ENCODE peak calls at places on chromosomes 1 and 21, in nine cellular contexts. C, Z, X, D, E, O, P, Q and V are unnamed samples.

GRCh38 chr1:180270767-180271639 is 40.9 kb downstream of the LHX4 start:
- DNase-seq in C (no peak), Z (peak), X (no peak), D (no peak), E (no peak), O (no peak), P (peak), Q (no peak), V (no peak)

GRCh38 chr1:47827032-47827585 is 170.1 kb downstream of the TRABD2B start:
- DNase-seq in C (no peak), Z (peak), X (no peak), D (no peak), E (no peak), O (no peak), P (no peak), Q (no peak), V (no peak)

GRCh38 chr1:151158311-151158710 is 1.9 kb downstream of the TNFAIP8L2 start:
- DNase-seq in C (no peak), Z (no peak), X (no peak), D (no peak), E (no peak), O (no peak), P (no peak), Q (no peak), V (no peak)

GRCh38 chr1:53293123-53293522 is 34.7 kb downstream of the LRP8 start:
- DNase-seq in C (no peak), Z (no peak), X (no peak), D (no peak), E (no peak), O (no peak), P (peak), Q (no peak), V (no peak)

GRCh38 chr1:234148816-234149215 is 224.4 kb upstream of the COA6 start:
- DNase-seq in C (no peak), Z (no peak), X (no peak), D (no peak), E (no peak), O (no peak), P (no peak), Q (no peak), V (no peak)

GRCh38 chr21:33569986-33570385 is 18.5 kb downstream of the DONSON start:
- DNase-seq in C (no peak), Z (no peak), X (no peak), D (no peak), E (no peak), O (no peak), P (no peak), Q (no peak), V (no peak)

GRCh38 chr1:24659993-24660665 is 17.0 kb downstream of the SRRM1 start:
- DNase-seq in C (no peak), Z (no peak), X (no peak), D (no peak), E (no peak), O (no peak), P (peak), Q (no peak), V (no peak)

GRCh38 chr1:220889848-220890287 is 10.6 kb downstream of the HLX start:
- DNase-seq in C (no peak), Z (no peak), X (no peak), D (no peak), E (no peak), O (no peak), P (no peak), Q (no peak), V (no peak)

GRCh38 chr1:156599811-156600210 is 1.5 kb downstream of the GPATCH4 start:
- DNase-seq in C (no peak), Z (no peak), X (no peak), D (no peak), E (no peak), O (no peak), P (no peak), Q (no peak), V (no peak)

GRCh38 chr1:27523666-27524020 is 33.7 kb upstream of the WASF2 start:
- DNase-seq in C (no peak), Z (no peak), X (no peak), D (no peak), E (no peak), O (no peak), P (no peak), Q (no peak), V (no peak)

GRCh38 chr1:27522148-27522859 is 32.3 kb upstream of the WASF2 start:
- DNase-seq in C (no peak), Z (no peak), X (peak), D (no peak), E (no peak), O (peak), P (no peak), Q (no peak), V (no peak)

GRCh38 chr1:27521336-27522147 is 31.6 kb upstream of the WASF2 start:
- DNase-seq in C (peak), Z (peak), X (no peak), D (no peak), E (no peak), O (no peak), P (no peak), Q (no peak), V (no peak)

GRCh38 chr1:27520651-27521050 is 30.7 kb upstream of the WASF2 start:
- DNase-seq in C (peak), Z (no peak), X (no peak), D (no peak), E (no peak), O (no peak), P (no peak), Q (no peak), V (no peak)

DNA sequence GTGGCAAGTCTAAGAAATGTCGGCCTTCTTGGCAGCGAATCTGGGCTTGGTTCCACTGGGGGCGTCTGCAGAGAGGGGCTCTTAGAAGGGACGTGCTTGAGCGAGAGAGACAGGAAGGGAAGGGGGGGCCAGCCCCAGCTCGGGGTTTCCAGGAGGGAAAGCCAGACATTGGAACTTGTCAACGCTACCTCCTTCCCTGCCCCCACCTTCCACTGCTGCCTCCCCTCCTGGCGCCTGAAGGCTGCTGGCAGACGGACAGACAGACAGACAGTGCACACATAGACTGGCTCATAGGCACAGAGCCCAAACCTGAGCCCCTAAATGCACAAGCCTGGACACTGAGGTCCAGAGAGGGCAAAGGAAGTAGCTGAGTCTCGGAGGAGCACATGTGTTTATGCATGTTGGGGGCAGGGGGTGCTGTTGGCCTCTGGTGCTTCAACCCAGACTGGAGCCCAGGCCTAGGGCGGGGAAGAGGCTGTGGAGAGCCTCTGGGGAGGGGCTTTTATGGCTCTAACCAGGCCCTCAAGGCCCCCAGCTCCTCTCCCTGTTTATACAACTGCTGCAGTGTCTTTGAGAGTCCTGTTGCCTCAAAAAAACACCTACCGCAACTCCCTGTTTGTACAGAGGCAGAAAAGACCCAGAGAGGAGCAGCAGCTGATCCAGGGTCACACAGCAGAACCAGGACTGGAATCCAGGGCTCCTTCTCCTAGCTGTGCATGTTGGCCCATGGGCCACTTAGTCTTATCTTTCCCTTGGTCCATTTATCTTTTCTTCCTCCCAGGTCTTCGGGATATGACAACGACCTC is 33.1 kb upstream of the WASF2 start:
- DNase-seq in C (peak), Z (no peak), X (no peak), D (no peak), E (no peak), O (peak), P (peak), Q (no peak), V (no peak)
- TF ChIP-seq CTCF in C (peak), Z (no peak), X (no peak), D (no peak), E (no peak), O (peak), P (peak), Q (no peak), V (no peak)

GRCh38 chr1:201763439-201764140 is 65.4 kb upstream of the IPO9 start:
- DNase-seq in C (no peak), Z (no peak), X (no peak), D (no peak), E (no peak), O (no peak), P (peak), Q (no peak), V (no peak)
- TF ChIP-seq CTCF in C (no peak), Z (no peak), X (no peak), D (no peak), E (no peak), O (no peak), P (peak), Q (no peak), V (no peak)

DNA sequence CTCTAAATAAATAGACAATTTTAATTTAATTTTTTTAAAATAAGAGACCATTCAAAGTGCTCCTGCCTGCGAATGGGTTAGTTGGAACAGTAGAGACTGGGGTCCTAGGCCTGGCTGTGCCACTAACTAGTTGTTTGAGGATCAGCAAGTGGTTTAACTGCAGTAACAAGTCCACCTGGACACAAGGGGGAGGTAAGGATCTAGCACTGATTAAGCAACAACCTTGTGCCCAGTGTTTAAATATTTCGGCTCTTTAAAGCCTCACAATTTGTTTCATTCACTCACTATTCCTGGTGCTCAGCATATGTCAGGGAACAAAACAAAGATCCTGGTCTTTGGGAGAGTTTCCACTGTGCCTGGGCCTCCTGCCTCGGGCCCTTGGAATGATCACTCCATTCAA is 1.6 kb upstream of the AGT start:
- DNase-seq in C (no peak), Z (no peak), X (no peak), D (no peak), E (no peak), O (no peak), P (no peak), Q (no peak), V (no peak)
- TF ChIP-seq CTCF in C (no peak), Z (no peak), X (no peak), D (no peak), E (no peak), O (peak), P (no peak), Q (no peak), V (no peak)

GRCh38 chr1:37486680-37487618 is 12.6 kb downstream of the ZC3H12A start:
- DNase-seq in C (peak), Z (peak), X (peak), D (peak), E (peak), O (peak), P (peak), Q (peak), V (peak)

GRCh38 chr1:37485902-37486679 is 11.7 kb downstream of the ZC3H12A start:
- DNase-seq in C (no peak), Z (no peak), X (peak), D (no peak), E (no peak), O (no peak), P (peak), Q (peak), V (no peak)

GRCh38 chr1:37483785-37484184 is 9.4 kb downstream of the ZC3H12A start:
- DNase-seq in C (no peak), Z (no peak), X (no peak), D (no peak), E (no peak), O (no peak), P (no peak), Q (no peak), V (no peak)

GRCh38 chr1:37484325-37485051 is 10.1 kb downstream of the ZC3H12A start:
- DNase-seq in C (no peak), Z (no peak), X (peak), D (peak), E (no peak), O (no peak), P (no peak), Q (peak), V (no peak)

DNA sequence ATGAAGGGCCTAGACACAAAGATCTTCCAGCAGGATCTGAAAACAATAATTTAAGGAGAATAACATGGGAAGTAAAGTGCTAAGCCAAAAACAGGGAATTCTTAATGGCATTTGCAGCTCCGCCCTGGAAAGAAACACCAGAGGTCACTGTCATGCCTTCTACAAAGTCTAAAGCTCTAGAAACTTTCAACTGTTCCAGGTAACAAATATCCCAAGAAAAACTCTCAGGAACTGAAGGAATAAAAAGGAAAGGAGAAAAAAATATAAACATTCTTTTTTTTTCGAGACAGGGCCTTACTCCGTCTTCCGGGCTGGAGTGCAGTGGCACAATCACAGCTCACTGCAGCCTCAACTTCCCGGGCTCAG is 13.2 kb downstream of the ZC3H12A start:
- DNase-seq in C (no peak), Z (no peak), X (no peak), D (no peak), E (no peak), O (no peak), P (no peak), Q (no peak), V (no peak)
- TF ChIP-seq CTCF in C (peak), Z (peak), X (peak), D (no peak), E (peak), O (no peak), P (no peak), Q (no peak), V (no peak)

GRCh38 chr1:94792473-94792875 is 27.7 kb upstream of the SLC44A3 start:
- DNase-seq in C (no peak), Z (no peak), X (no peak), D (no peak), E (no peak), O (no peak), P (no peak), Q (peak), V (peak)
- TF ChIP-seq CTCF in C (peak), Z (no peak), X (no peak), D (no peak), E (peak), O (no peak), P (peak), Q (peak), V (no peak)

GRCh38 chr21:23016617-23017016 is 2018.4 kb downstream of the NCAM2 start:
- DNase-seq in C (no peak), Z (no peak), X (no peak), D (no peak), E (no peak), O (peak), P (no peak), Q (no peak), V (no peak)
- TF ChIP-seq CTCF in C (no peak), Z (no peak), X (no peak), D (no peak), E (no peak), O (peak), P (no peak), Q (no peak), V (no peak)

GRCh38 chr1:13748610-13749505 is 48.9 kb downstream of the PRDM2 start:
- DNase-seq in C (peak), Z (peak), X (peak), D (peak), E (peak), O (peak), P (peak), Q (peak), V (peak)
- TF ChIP-seq CTCF in C (peak), Z (no peak), X (peak), D (no peak), E (peak), O (no peak), P (peak), Q (no peak), V (peak)

DNA sequence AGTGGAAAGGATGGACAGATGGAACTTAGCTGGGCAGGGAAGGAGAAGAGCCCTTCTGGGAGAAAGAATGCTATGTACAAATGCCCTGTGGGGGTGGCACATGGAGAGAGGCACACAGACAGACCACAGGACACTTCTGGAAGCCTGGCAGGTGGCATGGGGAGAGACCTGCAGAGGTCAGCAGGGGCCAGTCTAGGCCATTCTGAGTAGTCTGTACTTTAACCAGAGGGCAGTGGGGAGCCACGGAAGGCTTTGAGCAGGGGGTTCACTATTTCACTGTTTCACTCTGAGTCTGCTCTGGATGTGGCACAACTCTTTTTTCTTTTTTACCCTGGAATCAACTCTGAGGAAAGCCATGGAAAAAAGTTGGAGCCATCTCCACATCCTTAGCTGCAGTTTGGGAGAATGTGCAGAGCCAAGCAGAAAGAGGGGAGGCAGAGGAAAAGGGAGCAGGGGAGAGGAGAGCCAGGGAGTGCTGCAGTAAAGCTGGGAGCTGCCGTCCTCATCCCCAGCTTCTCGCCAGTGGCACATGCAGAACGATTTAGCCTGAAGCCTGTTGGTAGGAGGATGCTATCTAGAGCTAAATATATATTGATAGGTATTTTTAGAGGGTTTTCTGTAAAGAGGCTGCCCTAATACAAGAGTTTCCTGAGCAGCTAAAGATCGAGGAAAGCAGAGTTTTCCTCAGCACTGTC is 34.0 kb downstream of the CACNA1E start:
- DNase-seq in C (no peak), Z (no peak), X (no peak), D (no peak), E (no peak), O (no peak), P (no peak), Q (no peak), V (no peak)
- TF ChIP-seq CTCF in C (no peak), Z (no peak), X (no peak), D (no peak), E (no peak), O (no peak), P (no peak), Q (no peak), V (no peak)

GRCh38 chr1:185653615-185654014 is 80.6 kb upstream of the HMCN1 start:
- DNase-seq in C (no peak), Z (no peak), X (no peak), D (no peak), E (no peak), O (no peak), P (no peak), Q (no peak), V (no peak)

GRCh38 chr1:185650602-185651230 is 83.5 kb upstream of the HMCN1 start:
- DNase-seq in C (no peak), Z (no peak), X (no peak), D (no peak), E (no peak), O (peak), P (no peak), Q (no peak), V (no peak)

GRCh38 chr1:185654952-185655314 is 79.3 kb upstream of the HMCN1 start:
- DNase-seq in C (no peak), Z (no peak), X (no peak), D (no peak), E (no peak), O (no peak), P (no peak), Q (no peak), V (no peak)

GRCh38 chr1:185654199-185654951 is 79.8 kb upstream of the HMCN1 start:
- DNase-seq in C (no peak), Z (no peak), X (no peak), D (no peak), E (no peak), O (no peak), P (no peak), Q (no peak), V (no peak)

GRCh38 chr1:185652348-185652747 is 81.8 kb upstream of the HMCN1 start:
- DNase-seq in C (no peak), Z (no peak), X (no peak), D (no peak), E (no peak), O (no peak), P (no peak), Q (no peak), V (no peak)
- TF ChIP-seq CTCF in C (no peak), Z (no peak), X (no peak), D (no peak), E (no peak), O (peak), P (no peak), Q (no peak), V (peak)